ENCODE peak calls at places on chromosomes 12 and 14, in six cellular contexts. One of them, this sample, is unnamed. For H4K20me1, the result is how much of the 10 kb centered on the place peaks cover.

GRCh38 chr12:110578522-110579238 is 4.4 kb downstream of the PPTC7 start:
- DNase-seq in fibroblast of lung: no peak
- DNase-seq in neural progenitor cell: no peak
- DNase-seq in HepG2: no peak
- DNase-seq in GM23338: no peak
- DNase-seq in hepatocyte: no peak
- DNase-seq in this sample: no peak

GRCh38 chr12:111438501-111438900 is 32.8 kb downstream of the SH2B3 start:
- DNase-seq in fibroblast of lung: peak
- DNase-seq in neural progenitor cell: peak
- DNase-seq in HepG2: no peak
- DNase-seq in GM23338: peak
- DNase-seq in hepatocyte: peak
- DNase-seq in this sample: peak

GRCh38 chr12:61750604-61751003 is 509.6 kb upstream of the USP15 start:
- DNase-seq in fibroblast of lung: no peak
- DNase-seq in neural progenitor cell: no peak
- DNase-seq in HepG2: no peak
- DNase-seq in GM23338: no peak
- DNase-seq in hepatocyte: no peak
- DNase-seq in this sample: no peak

GRCh38 chr12:108854453-108855283 is 2.7 kb downstream of the SSH1 start:
- DNase-seq in fibroblast of lung: peak
- DNase-seq in neural progenitor cell: no peak
- DNase-seq in HepG2: no peak
- DNase-seq in GM23338: no peak
- DNase-seq in hepatocyte: peak
- DNase-seq in this sample: peak

GRCh38 chr14:60878536-60878935 is 102.3 kb downstream of the TRMT5 start:
- DNase-seq in fibroblast of lung: no peak
- DNase-seq in neural progenitor cell: no peak
- DNase-seq in HepG2: no peak
- DNase-seq in GM23338: no peak
- DNase-seq in hepatocyte: no peak
- DNase-seq in this sample: peak

GRCh38 chr14:91873476-91874265 is 6.3 kb upstream of the TC2N start:
- DNase-seq in fibroblast of lung: peak
- DNase-seq in neural progenitor cell: no peak
- DNase-seq in HepG2: no peak
- DNase-seq in GM23338: no peak
- DNase-seq in hepatocyte: no peak
- DNase-seq in this sample: peak

GRCh38 chr14:89058707-89059106 is 234.3 kb downstream of the TTC8 start:
- DNase-seq in fibroblast of lung: peak
- DNase-seq in neural progenitor cell: no peak
- DNase-seq in HepG2: no peak
- DNase-seq in GM23338: no peak
- DNase-seq in hepatocyte: no peak
- DNase-seq in this sample: no peak

GRCh38 chr14:24279301-24280186 is 8.1 kb upstream of the RABGGTA start:
- DNase-seq in fibroblast of lung: no peak
- DNase-seq in neural progenitor cell: no peak
- DNase-seq in HepG2: no peak
- DNase-seq in GM23338: no peak
- DNase-seq in hepatocyte: no peak
- DNase-seq in this sample: peak

GRCh38 chr14:23559010-23559920 is 3.2 kb downstream of the THTPA start:
- DNase-seq in fibroblast of lung: peak
- DNase-seq in neural progenitor cell: peak
- DNase-seq in HepG2: peak
- DNase-seq in GM23338: peak
- DNase-seq in hepatocyte: peak
- DNase-seq in this sample: no peak

GRCh38 chr12:133225527-133225926 is 10.2 kb downstream of the ANHX start:
- DNase-seq in fibroblast of lung: no peak
- DNase-seq in neural progenitor cell: no peak
- DNase-seq in HepG2: no peak
- DNase-seq in GM23338: no peak
- DNase-seq in hepatocyte: no peak
- DNase-seq in this sample: no peak

GRCh38 chr12:116171549-116171948 is 105.9 kb downstream of the MED13L start:
- DNase-seq in fibroblast of lung: no peak
- DNase-seq in neural progenitor cell: no peak
- DNase-seq in HepG2: no peak
- DNase-seq in GM23338: no peak
- DNase-seq in hepatocyte: no peak
- DNase-seq in this sample: peak

GRCh38 chr12:88733003-88733402 is 152.7 kb upstream of the KITLG start:
- DNase-seq in fibroblast of lung: no peak
- DNase-seq in neural progenitor cell: no peak
- DNase-seq in HepG2: no peak
- DNase-seq in GM23338: no peak
- DNase-seq in hepatocyte: no peak
- DNase-seq in this sample: no peak

GRCh38 chr12:130568546-130568945 is 147.6 kb downstream of the RIMBP2 start:
- DNase-seq in fibroblast of lung: no peak
- DNase-seq in neural progenitor cell: no peak
- DNase-seq in HepG2: no peak
- DNase-seq in GM23338: no peak
- DNase-seq in hepatocyte: no peak
- DNase-seq in this sample: no peak

GRCh38 chr14:31484754-31485153 is 3.1 kb downstream of the GPR33 start:
- DNase-seq in fibroblast of lung: no peak
- DNase-seq in neural progenitor cell: no peak
- DNase-seq in HepG2: no peak
- DNase-seq in GM23338: no peak
- DNase-seq in hepatocyte: no peak
- DNase-seq in this sample: no peak

GRCh38 chr12:24948452-24948815 is 467 bp downstream of the BCAT1 start:
- DNase-seq in fibroblast of lung: peak
- DNase-seq in neural progenitor cell: peak
- DNase-seq in HepG2: no peak
- DNase-seq in GM23338: peak
- DNase-seq in hepatocyte: peak
- DNase-seq in this sample: peak

GRCh38 chr12:11654338-11654737 is 4.9 kb downstream of the ETV6 start:
- DNase-seq in fibroblast of lung: no peak
- DNase-seq in neural progenitor cell: no peak
- DNase-seq in HepG2: no peak
- DNase-seq in GM23338: no peak
- DNase-seq in hepatocyte: no peak
- DNase-seq in this sample: no peak

GRCh38 chr12:630656-631632 is 32.3 kb downstream of the NINJ2 start:
- DNase-seq in fibroblast of lung: no peak
- DNase-seq in neural progenitor cell: peak
- DNase-seq in HepG2: no peak
- DNase-seq in GM23338: peak
- DNase-seq in hepatocyte: no peak
- DNase-seq in this sample: no peak

GRCh38 chr12:1605129-1606020 is 11.0 kb upstream of the FBXL14 start:
- DNase-seq in fibroblast of lung: peak
- DNase-seq in neural progenitor cell: peak
- DNase-seq in HepG2: peak
- DNase-seq in GM23338: peak
- DNase-seq in hepatocyte: peak
- DNase-seq in this sample: peak

GRCh38 chr14:75906680-75907280 is 75.0 kb downstream of the TGFB3 start:
- DNase-seq in fibroblast of lung: peak
- DNase-seq in neural progenitor cell: peak
- DNase-seq in HepG2: peak
- DNase-seq in GM23338: peak
- DNase-seq in hepatocyte: peak
- DNase-seq in this sample: peak

GRCh38 chr14:52706286-52706685 is 714 bp upstream of the PSMC6 start:
- DNase-seq in fibroblast of lung: peak
- DNase-seq in neural progenitor cell: no peak
- DNase-seq in HepG2: no peak
- DNase-seq in GM23338: peak
- DNase-seq in hepatocyte: peak
- DNase-seq in this sample: no peak

GRCh38 chr14:77206877-77207389 is 25.3 kb downstream of the TMEM63C start:
- DNase-seq in fibroblast of lung: no peak
- DNase-seq in neural progenitor cell: no peak
- DNase-seq in HepG2: no peak
- DNase-seq in GM23338: peak
- DNase-seq in hepatocyte: no peak
- DNase-seq in this sample: no peak

GRCh38 chr12:69354561-69355187 is 4.9 kb upstream of the YEATS4 start:
- DNase-seq in fibroblast of lung: no peak
- DNase-seq in neural progenitor cell: peak
- DNase-seq in HepG2: peak
- DNase-seq in GM23338: no peak
- DNase-seq in hepatocyte: no peak
- DNase-seq in this sample: no peak

GRCh38 chr14:27995688-27996087 is 770.9 kb upstream of the FOXG1 start:
- DNase-seq in fibroblast of lung: no peak
- DNase-seq in neural progenitor cell: peak
- DNase-seq in HepG2: no peak
- DNase-seq in GM23338: peak
- DNase-seq in hepatocyte: no peak
- DNase-seq in this sample: no peak

GRCh38 chr12:110765144-110765543 is 22.5 kb upstream of the PPP1CC start:
- DNase-seq in fibroblast of lung: no peak
- DNase-seq in neural progenitor cell: no peak
- DNase-seq in HepG2: no peak
- DNase-seq in GM23338: no peak
- DNase-seq in hepatocyte: no peak
- DNase-seq in this sample: no peak

GRCh38 chr14:24392327-24393098 is 6.3 kb upstream of the NYNRIN start:
- DNase-seq in fibroblast of lung: peak
- DNase-seq in neural progenitor cell: no peak
- DNase-seq in HepG2: no peak
- DNase-seq in GM23338: peak
- DNase-seq in hepatocyte: peak
- DNase-seq in this sample: peak

GRCh38 chr14:96911499-96912130 is 114.4 kb downstream of the VRK1 start:
- DNase-seq in fibroblast of lung: no peak
- DNase-seq in neural progenitor cell: no peak
- DNase-seq in HepG2: no peak
- DNase-seq in GM23338: no peak
- DNase-seq in hepatocyte: no peak
- DNase-seq in this sample: no peak

GRCh38 chr12:47862881-47863280 is 41.9 kb downstream of the VDR start:
- DNase-seq in fibroblast of lung: no peak
- DNase-seq in neural progenitor cell: no peak
- DNase-seq in HepG2: no peak
- DNase-seq in GM23338: no peak
- DNase-seq in hepatocyte: no peak
- DNase-seq in this sample: no peak

GRCh38 chr12:104498211-104498801 is 41.6 kb downstream of the CHST11 start:
- DNase-seq in fibroblast of lung: no peak
- DNase-seq in neural progenitor cell: no peak
- DNase-seq in HepG2: no peak
- DNase-seq in GM23338: no peak
- DNase-seq in hepatocyte: no peak
- DNase-seq in this sample: no peak

GRCh38 chr12:104501641-104502040 is 44.9 kb downstream of the CHST11 start:
- DNase-seq in fibroblast of lung: no peak
- DNase-seq in neural progenitor cell: no peak
- DNase-seq in HepG2: no peak
- DNase-seq in GM23338: no peak
- DNase-seq in hepatocyte: no peak
- DNase-seq in this sample: no peak

GRCh38 chr12:104501115-104501514 is 44.4 kb downstream of the CHST11 start:
- DNase-seq in fibroblast of lung: no peak
- DNase-seq in neural progenitor cell: no peak
- DNase-seq in HepG2: no peak
- DNase-seq in GM23338: no peak
- DNase-seq in hepatocyte: no peak
- DNase-seq in this sample: no peak

GRCh38 chr12:104499207-104499606 is 42.5 kb downstream of the CHST11 start:
- DNase-seq in fibroblast of lung: no peak
- DNase-seq in neural progenitor cell: no peak
- DNase-seq in HepG2: no peak
- DNase-seq in GM23338: no peak
- DNase-seq in hepatocyte: no peak
- DNase-seq in this sample: no peak

GRCh38 chr12:104499668-104500328 is 43.0 kb downstream of the CHST11 start:
- DNase-seq in fibroblast of lung: no peak
- DNase-seq in neural progenitor cell: peak
- DNase-seq in HepG2: no peak
- DNase-seq in GM23338: no peak
- DNase-seq in hepatocyte: no peak
- DNase-seq in this sample: no peak
- H4K20me1 ChIP-seq in fibroblast of lung: under half
- H4K20me1 ChIP-seq in neural progenitor cell: under half
- H4K20me1 ChIP-seq in HepG2: under half
- H4K20me1 ChIP-seq in GM23338: under half
- H4K20me1 ChIP-seq in hepatocyte: under half
- H4K20me1 ChIP-seq in this sample: under half

GRCh38 chr12:57190037-57190436 is 26.6 kb upstream of the NXPH4 start:
- DNase-seq in fibroblast of lung: no peak
- DNase-seq in neural progenitor cell: no peak
- DNase-seq in HepG2: no peak
- DNase-seq in GM23338: no peak
- DNase-seq in hepatocyte: no peak
- DNase-seq in this sample: no peak
- H4K20me1 ChIP-seq in fibroblast of lung: under half
- H4K20me1 ChIP-seq in neural progenitor cell: under half
- H4K20me1 ChIP-seq in HepG2: under half
- H4K20me1 ChIP-seq in GM23338: under half
- H4K20me1 ChIP-seq in hepatocyte: under half
- H4K20me1 ChIP-seq in this sample: under half

GRCh38 chr14:104874110-104874531 is 9.1 kb downstream of the CEP170B start:
- DNase-seq in fibroblast of lung: no peak
- DNase-seq in neural progenitor cell: no peak
- DNase-seq in HepG2: no peak
- DNase-seq in GM23338: no peak
- DNase-seq in hepatocyte: no peak
- DNase-seq in this sample: peak
- H4K20me1 ChIP-seq in fibroblast of lung: under half
- H4K20me1 ChIP-seq in neural progenitor cell: under half
- H4K20me1 ChIP-seq in HepG2: under half
- H4K20me1 ChIP-seq in GM23338: under half
- H4K20me1 ChIP-seq in hepatocyte: under half
- H4K20me1 ChIP-seq in this sample: under half

GRCh38 chr14:102146423-102146822 is 6.7 kb downstream of the WDR20 start:
- DNase-seq in fibroblast of lung: no peak
- DNase-seq in neural progenitor cell: no peak
- DNase-seq in HepG2: no peak
- DNase-seq in GM23338: no peak
- DNase-seq in hepatocyte: no peak
- DNase-seq in this sample: no peak
- H4K20me1 ChIP-seq in fibroblast of lung: under half
- H4K20me1 ChIP-seq in neural progenitor cell: half or more
- H4K20me1 ChIP-seq in HepG2: under half
- H4K20me1 ChIP-seq in GM23338: under half
- H4K20me1 ChIP-seq in hepatocyte: half or more
- H4K20me1 ChIP-seq in this sample: under half

DNA sequence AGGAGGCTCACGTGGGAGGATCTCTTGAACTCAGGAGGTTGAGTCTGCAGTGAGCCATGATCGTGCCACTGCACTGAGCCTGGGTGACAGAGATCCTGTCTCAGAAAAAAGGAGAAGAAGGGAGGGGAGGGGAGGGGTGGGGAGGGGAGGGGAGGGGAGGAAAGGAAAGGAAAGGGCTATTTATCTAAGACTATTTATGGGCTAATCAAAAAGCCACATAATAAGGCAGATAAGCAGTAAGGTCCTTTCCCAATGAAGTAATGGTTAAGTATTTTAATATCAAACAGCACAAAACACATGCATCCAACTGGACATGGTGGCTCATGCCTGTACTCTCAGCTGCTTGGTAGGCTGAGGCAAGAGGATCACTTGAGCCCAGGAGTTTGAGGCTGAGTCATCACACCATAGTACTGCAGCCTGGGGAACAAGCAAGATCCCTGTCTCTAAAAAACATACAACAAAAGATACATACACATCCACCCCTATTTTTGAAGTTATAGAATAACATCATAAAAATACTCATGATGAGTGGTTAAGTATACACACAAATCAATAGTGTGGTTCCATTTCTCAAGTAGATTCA is 9.7 kb downstream of the PAWR start:
- DNase-seq in fibroblast of lung: peak
- DNase-seq in neural progenitor cell: no peak
- DNase-seq in HepG2: no peak
- DNase-seq in GM23338: no peak
- DNase-seq in hepatocyte: no peak
- DNase-seq in this sample: peak
- H4K20me1 ChIP-seq in fibroblast of lung: under half
- H4K20me1 ChIP-seq in neural progenitor cell: half or more
- H4K20me1 ChIP-seq in HepG2: half or more
- H4K20me1 ChIP-seq in GM23338: half or more
- H4K20me1 ChIP-seq in hepatocyte: under half
- H4K20me1 ChIP-seq in this sample: under half